ENCODE peak calls at places on chromosomes 5 and 9, in six cellular contexts. W, N, X, D, P and I are unnamed samples.

GRCh38 chr5:141814064-141814982 is 63.9 kb downstream of the PCDH1 start:
- DNase-seq in W (no peak), N (peak; percentile 86), X (peak; percentile 74), D (peak; percentile 13), P (peak; percentile 55), I (no peak)

GRCh38 chr5:114857951-114858401 is 311.7 kb downstream of the TRIM36 start:
- DNase-seq in W (no peak), N (peak; percentile 49), X (no peak), D (no peak), P (no peak), I (peak; percentile 78)

GRCh38 chr5:157217289-157218024 is 36.8 kb downstream of the ITK start:
- DNase-seq in W (no peak), N (no peak), X (no peak), D (no peak), P (no peak), I (no peak)

GRCh38 chr5:91090995-91091394 is 292.1 kb downstream of the ARRDC3 start:
- DNase-seq in W (no peak), N (no peak), X (no peak), D (no peak), P (no peak), I (no peak)

GRCh38 chr5:105836906-105837305 is 1833.8 kb downstream of the EFNA5 start:
- DNase-seq in W (no peak), N (no peak), X (no peak), D (no peak), P (no peak), I (no peak)

GRCh38 chr5:146539973-146540372 is 24.0 kb upstream of the GPR151 start:
- DNase-seq in W (no peak), N (no peak), X (no peak), D (no peak), P (no peak), I (no peak)

GRCh38 chr5:107979900-107980299 is 309.2 kb upstream of the EFNA5 start:
- DNase-seq in W (no peak), N (no peak), X (no peak), D (no peak), P (no peak), I (no peak)

GRCh38 chr5:38148021-38148625 is 110.2 kb upstream of the EGFLAM start:
- DNase-seq in W (no peak), N (no peak), X (no peak), D (no peak), P (no peak), I (no peak)

GRCh38 chr5:176743828-176744583 is 66.4 kb upstream of the UNC5A start:
- DNase-seq in W (no peak), N (peak; percentile 50), X (no peak), D (no peak), P (no peak), I (no peak)

GRCh38 chr9:134533850-134534585 is 107.6 kb upstream of the COL5A1 start:
- DNase-seq in W (no peak), N (peak; percentile 45), X (no peak), D (no peak), P (peak; percentile 6), I (no peak)

GRCh38 chr5:157309796-157310195 is 43.9 kb downstream of the CYFIP2 start:
- DNase-seq in W (no peak), N (no peak), X (no peak), D (no peak), P (no peak), I (no peak)

GRCh38 chr5:41410307-41410706 is 100.1 kb downstream of the PLCXD3 start:
- DNase-seq in W (no peak), N (no peak), X (no peak), D (no peak), P (no peak), I (no peak)

GRCh38 chr9:21904371-21904770 is 89.8 kb downstream of the CDKN2A start:
- DNase-seq in W (no peak), N (no peak), X (no peak), D (no peak), P (no peak), I (no peak)

GRCh38 chr5:141914154-141914743 is 9.4 kb upstream of the DELE1 start:
- DNase-seq in W (no peak), N (peak; percentile 80), X (no peak), D (peak; percentile 16), P (peak; percentile 48), I (no peak)

GRCh38 chr5:143913008-143913752 is 101.2 kb downstream of the HMHB1 start:
- DNase-seq in W (no peak), N (no peak), X (peak; percentile 84), D (no peak), P (no peak), I (no peak)

GRCh38 chr5:73030531-73030930 is 74.7 kb downstream of the FCHO2 start:
- DNase-seq in W (no peak), N (no peak), X (peak; percentile 32), D (no peak), P (no peak), I (no peak)

GRCh38 chr5:142520885-142521284 is 165.0 kb downstream of the FGF1 start:
- DNase-seq in W (no peak), N (no peak), X (no peak), D (no peak), P (no peak), I (no peak)

GRCh38 chr9:131502781-131503625 is at the start of gene POMT1:
- DNase-seq in W (peak; percentile 45), N (peak; percentile 92), X (peak; percentile 96), D (peak; percentile 89), P (peak; percentile 88), I (no peak)

GRCh38 chr5:173330151-173330855 is 2.1 kb upstream of the STC2 start:
- DNase-seq in W (no peak), N (no peak), X (no peak), D (no peak), P (no peak), I (no peak)